ENCODE peak calls at places on chromosome 11, in nine cellular contexts. Q is fibroblast of lung; P is transverse colon; L is IMR-90; U is WERI-Rb-1; O is SK-N-SH; M is left ventricle myocardium inferior; R is endodermal cell; N is CD8-positive, alpha-beta T cell. W is an unnamed sample.

GRCh38 chr11:70076461-70076931 is 1.6 kb upstream of the ANO1 start:
- DNase-seq in U (no peak), P (no peak), Q (no peak), O (no peak), R (no peak), N (no peak), L (no peak), M (no peak), W (peak)

GRCh38 chr11:128036556-128037093 is 550.7 kb downstream of the ETS1 start:
- DNase-seq in P (no peak), N (no peak), Q (peak), U (no peak), O (no peak), R (no peak), L (peak), M (no peak), W (no peak)

GRCh38 chr11:134411887-134412507 is at the start of gene B3GAT1:
- DNase-seq in O (peak), N (no peak), Q (no peak), P (no peak), U (no peak), R (peak), M (no peak), L (no peak), W (peak)

GRCh38 chr11:115256326-115257197 is 247.7 kb downstream of the CADM1 start:
- DNase-seq in R (peak), U (peak), P (peak), M (no peak), N (no peak), Q (no peak), O (peak), L (no peak), W (peak)

GRCh38 chr11:111918390-111919256 is at the start of gene C11orf52:
- DNase-seq in U (no peak), R (peak), Q (peak), M (no peak), L (peak), P (peak), N (no peak), O (no peak), W (peak)

GRCh38 chr11:100918551-100919500 is 210.8 kb downstream of the PGR start:
- DNase-seq in N (no peak), O (no peak), Q (peak), L (peak), R (no peak), M (no peak), P (peak), U (no peak), W (no peak)

GRCh38 chr11:120112174-120112796 is 25.6 kb downstream of the TRIM29 start:
- DNase-seq in U (no peak), Q (no peak), L (no peak), O (peak), M (no peak), P (no peak), N (no peak), R (peak), W (no peak)

GRCh38 chr11:36012979-36013378 is 69.1 kb downstream of the LDLRAD3 start:
- DNase-seq in O (no peak), M (no peak), L (peak), U (no peak), Q (no peak), R (no peak), N (no peak), P (no peak), W (no peak)

GRCh38 chr11:122108828-122109227 is 7.2 kb downstream of the BLID start:
- DNase-seq in Q (no peak), O (no peak), L (no peak), M (no peak), R (no peak), U (no peak), P (no peak), N (no peak), W (no peak)

GRCh38 chr11:122109932-122110331 is 6.1 kb downstream of the BLID start:
- DNase-seq in O (no peak), L (no peak), Q (no peak), N (no peak), P (no peak), U (no peak), M (no peak), R (no peak), W (no peak)

GRCh38 chr11:122107045-122107444 is 9.0 kb downstream of the BLID start:
- DNase-seq in Q (no peak), L (no peak), P (no peak), O (no peak), N (no peak), M (no peak), U (no peak), R (no peak), W (no peak)

GRCh38 chr11:122107566-122107965 is 8.4 kb downstream of the BLID start:
- DNase-seq in N (no peak), O (no peak), M (no peak), Q (no peak), L (no peak), U (no peak), R (no peak), P (no peak), W (no peak)

GRCh38 chr11:122108192-122108799 is 7.7 kb downstream of the BLID start:
- DNase-seq in L (peak), P (no peak), O (no peak), Q (no peak), N (no peak), U (peak), M (no peak), R (peak), W (no peak)
- TF ChIP-seq CTCF in L (peak), P (peak), O (peak), Q (peak), N (no peak), U (peak), M (peak), R (peak), W (no peak)

GRCh38 chr11:19832166-19832750 is 119.6 kb downstream of the NAV2 start:
- DNase-seq in N (no peak), U (peak), O (no peak), R (no peak), L (no peak), P (no peak), M (no peak), Q (no peak), W (no peak)

GRCh38 chr11:19832901-19833300 is 120.3 kb downstream of the NAV2 start:
- DNase-seq in O (no peak), U (peak), Q (no peak), L (no peak), N (no peak), P (no peak), M (no peak), R (no peak), W (no peak)

GRCh38 chr11:19828382-19829108 is 115.9 kb downstream of the NAV2 start:
- DNase-seq in Q (no peak), U (no peak), N (no peak), P (no peak), R (peak), M (no peak), O (no peak), L (no peak), W (no peak)

GRCh38 chr11:19827399-19828135 is 114.9 kb downstream of the NAV2 start:
- DNase-seq in N (no peak), U (peak), Q (no peak), O (no peak), M (no peak), P (no peak), R (peak), L (no peak), W (no peak)

DNA sequence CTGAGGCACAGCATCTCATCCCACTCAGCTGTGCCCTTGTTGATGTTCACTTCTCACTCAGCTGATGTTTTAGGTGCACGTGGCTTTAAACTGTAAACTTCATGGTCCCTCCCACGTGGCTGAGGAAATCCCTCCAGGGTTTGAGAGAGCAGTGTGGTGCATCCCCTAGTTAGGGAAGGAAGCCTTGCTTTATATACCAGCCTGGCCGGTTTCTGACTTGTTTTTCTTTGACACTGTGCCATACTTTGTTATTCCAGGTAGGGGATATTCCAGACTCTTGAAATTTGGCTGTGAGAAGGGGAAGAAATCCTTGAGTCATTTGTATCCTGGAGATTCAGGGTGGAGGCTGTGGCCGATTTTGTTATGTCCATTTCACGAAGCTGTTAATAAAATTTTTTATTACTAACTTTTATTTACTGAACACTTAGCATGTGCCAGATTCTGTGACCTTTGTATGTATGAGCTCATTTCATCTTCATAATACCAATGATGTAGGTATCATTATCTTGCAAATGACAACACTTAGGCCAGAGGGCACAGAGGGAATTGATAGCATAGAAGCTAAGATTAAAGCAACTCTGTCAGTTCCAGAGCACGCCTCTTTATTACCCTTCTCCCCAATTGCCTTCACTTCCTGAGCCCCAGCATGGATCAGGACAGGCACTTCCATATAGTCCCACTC is 116.6 kb downstream of the NAV2 start:
- DNase-seq in O (no peak), L (no peak), M (no peak), U (no peak), R (peak), P (peak), N (no peak), Q (no peak), W (peak)
- H3K27ac ChIP-seq in O (no peak), L (no peak), M (no peak), U (no peak), R (no peak), P (no peak), N (no peak), Q (no peak), W (peak)

DNA sequence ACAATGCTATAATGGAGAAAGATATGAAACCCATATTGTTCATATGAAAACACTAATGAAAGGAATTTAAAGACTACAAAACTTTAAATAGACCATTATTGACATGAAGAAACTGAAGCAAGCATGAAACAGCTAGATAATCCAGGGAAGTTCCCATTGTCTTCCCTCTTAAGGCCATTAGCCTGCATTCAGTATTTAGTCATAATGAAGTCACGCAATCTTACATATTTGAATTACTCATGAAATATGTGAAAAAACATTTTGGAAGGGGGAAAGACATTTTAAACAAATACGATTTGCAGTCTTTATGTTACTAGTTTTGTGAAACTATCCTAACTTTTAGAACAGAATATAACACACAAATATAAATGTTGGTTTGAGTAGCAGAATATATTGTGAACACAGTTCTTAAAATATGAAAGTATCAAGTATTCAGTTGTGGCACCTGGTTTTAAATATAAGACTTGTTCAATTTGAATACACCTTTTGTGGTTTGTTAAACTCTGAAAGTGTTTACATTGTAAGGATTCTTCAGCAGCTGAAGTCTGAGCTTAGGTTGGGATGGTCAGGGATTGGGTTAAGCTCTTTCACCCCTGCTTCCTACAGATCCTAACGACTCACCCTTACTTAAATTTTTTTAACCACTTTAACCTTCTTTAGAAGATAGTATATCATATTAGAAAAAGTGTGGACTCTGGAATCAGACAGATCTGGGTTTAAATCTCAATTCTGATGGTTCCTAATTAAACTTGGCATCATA is 500.3 kb upstream of the TENM4 start:
- DNase-seq in L (peak), M (no peak), N (no peak), P (no peak), O (no peak), Q (peak), R (no peak), U (no peak), W (no peak)
- TF ChIP-seq CTCF in L (no peak), M (no peak), N (no peak), P (no peak), O (no peak), Q (no peak), R (no peak), U (no peak), W (no peak)

DNA sequence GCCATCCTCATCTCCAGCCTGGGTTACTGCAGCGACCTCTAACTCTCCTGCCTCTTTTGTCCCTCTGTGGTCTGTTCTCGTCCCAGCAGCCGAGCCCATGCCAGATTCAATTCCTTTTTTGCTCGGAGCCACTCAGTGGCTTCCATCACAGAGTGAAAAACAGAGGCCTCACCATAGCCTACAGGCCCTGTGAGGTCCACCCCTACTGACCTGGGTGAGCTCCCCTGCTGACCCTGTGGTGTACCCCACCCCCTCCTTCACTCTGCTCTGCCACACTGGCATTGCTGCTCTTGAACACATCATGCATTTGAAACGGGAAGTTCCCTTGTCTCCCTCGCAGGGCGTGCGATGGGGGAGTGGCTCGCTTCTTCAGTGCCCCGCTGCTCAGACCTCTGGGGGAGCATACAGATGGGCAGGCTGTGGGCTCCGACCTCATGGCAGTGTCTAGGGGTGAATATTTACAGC is 2.1 kb downstream of the AIP start:
- DNase-seq in M (no peak), N (no peak), U (no peak), P (peak), Q (no peak), L (no peak), R (peak), O (no peak), W (peak)
- H3K27ac ChIP-seq in M (no peak), N (peak), U (no peak), P (peak), Q (no peak), L (no peak), R (no peak), O (no peak), W (peak)

DNA sequence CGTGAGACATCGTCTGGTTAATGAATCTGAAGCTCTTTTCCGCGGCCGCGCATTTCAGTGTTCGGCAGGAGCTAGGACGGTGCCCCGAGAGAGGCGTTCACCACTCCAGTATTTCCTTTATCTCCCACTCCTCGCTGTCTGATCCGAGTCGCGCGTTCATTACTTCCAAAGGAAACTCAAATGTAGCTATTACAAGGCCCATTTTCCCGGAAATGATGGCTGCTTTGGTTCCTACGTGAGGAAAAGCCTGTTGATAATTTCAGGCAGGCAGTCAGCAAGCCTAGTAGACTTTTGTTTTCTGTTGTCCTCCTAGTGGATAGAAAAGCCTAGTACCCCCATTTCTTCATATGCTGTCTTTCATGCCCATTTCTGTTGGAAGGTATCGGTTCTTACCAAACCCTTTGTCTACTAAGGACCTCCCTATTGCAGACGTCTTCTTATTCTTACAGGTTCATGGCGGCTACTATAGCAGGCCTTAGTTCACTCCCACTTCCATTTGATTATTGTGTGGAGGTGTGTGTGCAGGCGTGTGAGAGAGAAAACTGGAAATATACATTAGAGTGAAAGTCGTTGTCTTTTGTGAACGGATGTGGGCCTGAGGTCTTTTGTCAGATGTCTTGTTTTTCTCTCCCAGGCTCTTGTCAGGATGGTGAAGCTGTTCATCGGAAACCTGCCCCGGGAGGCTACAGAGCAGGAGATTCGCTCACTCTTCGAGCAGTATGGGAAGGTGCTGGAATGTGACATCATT is 737 bp downstream of the RBM4 start:
- DNase-seq in N (no peak), R (no peak), O (no peak), P (peak), Q (peak), U (no peak), M (no peak), L (peak), W (peak)
- TF ChIP-seq CTCF in N (no peak), R (peak), O (peak), P (no peak), Q (no peak), U (no peak), M (no peak), L (peak), W (peak)

GRCh38 chr11:9787981-9788521 is 124.2 kb downstream of the SWAP70 start:
- DNase-seq in Q (peak), M (peak), R (no peak), P (peak), N (no peak), O (no peak), L (peak), U (no peak), W (no peak)
- H3K27ac ChIP-seq in Q (peak), M (peak), R (no peak), P (peak), N (no peak), O (peak), L (peak), U (no peak), W (no peak)

DNA sequence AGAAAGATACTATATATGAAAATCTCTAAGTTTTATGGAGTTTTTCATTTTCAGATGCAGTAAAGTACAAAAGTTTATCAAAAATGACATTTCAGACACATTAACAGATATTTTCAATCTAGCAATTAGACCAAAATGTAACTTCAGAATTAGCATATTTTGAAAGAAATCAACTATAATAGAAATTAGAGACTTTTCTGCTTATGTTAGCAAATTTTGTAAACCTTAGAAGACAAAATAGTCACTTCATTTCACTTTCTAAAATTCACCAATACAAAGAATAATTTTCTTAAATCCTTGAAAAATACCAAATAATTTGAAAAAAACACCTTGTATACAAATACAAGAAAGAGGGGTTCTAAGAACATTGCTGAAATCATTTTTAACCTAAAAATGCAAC is 135.8 kb upstream of the FIBIN start:
- DNase-seq in L (no peak), P (no peak), Q (no peak), M (no peak), U (no peak), R (no peak), N (no peak), O (no peak), W (no peak)
- TF ChIP-seq CTCF in L (no peak), P (no peak), Q (no peak), M (no peak), U (no peak), R (no peak), N (no peak), O (no peak), W (no peak)

DNA sequence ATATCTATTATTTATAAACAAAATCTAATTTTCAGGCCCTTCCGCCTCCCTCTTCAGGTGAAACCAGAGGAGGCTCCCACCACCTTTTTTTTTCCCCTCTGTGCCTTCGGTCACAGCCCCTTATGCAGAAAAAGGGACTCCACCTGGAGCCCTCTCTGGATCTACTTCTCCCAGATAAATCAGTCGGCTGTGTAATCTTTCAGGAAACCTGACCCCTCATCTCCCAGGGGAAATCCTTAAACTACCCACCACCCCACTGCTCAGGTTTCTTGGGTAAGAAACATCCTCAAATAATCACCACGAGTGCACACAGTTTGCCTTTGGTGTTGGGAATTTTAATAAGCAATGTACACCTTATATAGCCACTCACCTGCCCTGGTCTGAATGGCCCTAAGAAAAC is 104.2 kb downstream of the NAV2 start:
- DNase-seq in Q (no peak), N (no peak), U (no peak), O (no peak), M (no peak), L (no peak), R (peak), P (no peak), W (no peak)
- H3K27ac ChIP-seq in Q (no peak), N (no peak), U (no peak), O (no peak), M (no peak), L (no peak), R (no peak), P (no peak), W (no peak)

GRCh38 chr11:102064316-102064715 is 17.1 kb downstream of the CFAP300 start:
- DNase-seq in P (no peak), L (no peak), O (no peak), R (no peak), N (no peak), U (no peak), M (no peak), Q (no peak), W (no peak)

GRCh38 chr11:102062106-102062505 is 14.9 kb downstream of the CFAP300 start:
- DNase-seq in R (no peak), U (no peak), Q (no peak), N (no peak), L (no peak), O (no peak), P (no peak), M (no peak), W (no peak)

DNA sequence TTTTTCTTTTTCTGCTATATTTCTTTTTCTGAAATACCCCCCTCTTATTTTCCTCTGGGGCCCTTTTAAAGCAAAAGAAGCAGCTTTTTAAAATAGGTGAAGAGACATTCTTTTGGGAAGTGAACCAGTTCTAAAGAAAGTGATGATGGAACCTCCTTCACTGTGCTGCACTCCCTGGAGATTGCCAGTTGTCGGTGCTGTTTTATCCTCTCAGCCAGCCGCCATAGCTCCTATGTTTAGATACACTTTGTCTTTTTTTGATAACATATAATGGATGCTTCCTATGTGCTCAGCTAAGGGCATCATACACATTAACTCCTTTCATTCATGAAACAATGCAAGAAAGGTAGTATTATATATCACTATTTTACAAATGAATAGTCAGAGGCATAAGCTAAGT is 14.0 kb downstream of the CFAP300 start:
- DNase-seq in Q (no peak), N (no peak), L (peak), M (no peak), U (no peak), O (no peak), R (no peak), P (no peak), W (no peak)
- TF ChIP-seq CTCF in Q (peak), N (no peak), L (peak), M (peak), U (no peak), O (peak), R (peak), P (no peak), W (peak)